ENCODE peak calls at places on chromosomes 6 and 20, in four cellular contexts. One of them, this sample, is unnamed.

GRCh38 chr20:46013826-46014516 is 5.3 kb downstream of the MMP9 start:
- DNase-seq in GM12878: no peak
- DNase-seq in SK-N-SH: peak; percentile 84
- DNase-seq in HCT116: peak; percentile 56
- DNase-seq in this sample: no peak

GRCh38 chr20:1568166-1568490 is 10.6 kb upstream of the SIRPD start:
- DNase-seq in GM12878: no peak
- DNase-seq in SK-N-SH: no peak
- DNase-seq in HCT116: no peak
- DNase-seq in this sample: no peak

GRCh38 chr6:35044145-35044745 is 96.9 kb downstream of the TCP11 start:
- DNase-seq in GM12878: no peak
- DNase-seq in SK-N-SH: no peak
- DNase-seq in HCT116: no peak
- DNase-seq in this sample: peak; percentile 57

GRCh38 chr20:24095753-24096152 is 107.2 kb upstream of the GGTLC1 start:
- DNase-seq in GM12878: no peak
- DNase-seq in SK-N-SH: no peak
- DNase-seq in HCT116: no peak
- DNase-seq in this sample: no peak

GRCh38 chr6:19833947-19834346 is 3.2 kb upstream of the ID4 start:
- DNase-seq in GM12878: no peak
- DNase-seq in SK-N-SH: no peak
- DNase-seq in HCT116: no peak
- DNase-seq in this sample: no peak

GRCh38 chr20:37970856-37971245 is 62.4 kb downstream of the TTI1 start:
- DNase-seq in GM12878: no peak
- DNase-seq in SK-N-SH: no peak
- DNase-seq in HCT116: no peak
- DNase-seq in this sample: no peak

GRCh38 chr6:31701666-31702420 is 1.3 kb downstream of the ABHD16A start:
- DNase-seq in GM12878: no peak
- DNase-seq in SK-N-SH: peak; percentile 60
- DNase-seq in HCT116: no peak
- DNase-seq in this sample: no peak

GRCh38 chr6:113172531-113172966 is 684.6 kb upstream of the MARCKS start:
- DNase-seq in GM12878: no peak
- DNase-seq in SK-N-SH: peak; percentile 10
- DNase-seq in HCT116: no peak
- DNase-seq in this sample: no peak

GRCh38 chr6:30926644-30927043 is 5.3 kb downstream of the SFTA2 start:
- DNase-seq in GM12878: no peak
- DNase-seq in SK-N-SH: no peak
- DNase-seq in HCT116: no peak
- DNase-seq in this sample: no peak

GRCh38 chr6:7631466-7631865 is 41.5 kb downstream of the SNRNP48 start:
- DNase-seq in GM12878: no peak
- DNase-seq in SK-N-SH: no peak
- DNase-seq in HCT116: no peak
- DNase-seq in this sample: no peak
- TF ChIP-seq YY1 in GM12878: no peak
- TF ChIP-seq YY1 in SK-N-SH: no peak
- TF ChIP-seq YY1 in HCT116: no peak
- TF ChIP-seq YY1 in this sample: no peak

DNA sequence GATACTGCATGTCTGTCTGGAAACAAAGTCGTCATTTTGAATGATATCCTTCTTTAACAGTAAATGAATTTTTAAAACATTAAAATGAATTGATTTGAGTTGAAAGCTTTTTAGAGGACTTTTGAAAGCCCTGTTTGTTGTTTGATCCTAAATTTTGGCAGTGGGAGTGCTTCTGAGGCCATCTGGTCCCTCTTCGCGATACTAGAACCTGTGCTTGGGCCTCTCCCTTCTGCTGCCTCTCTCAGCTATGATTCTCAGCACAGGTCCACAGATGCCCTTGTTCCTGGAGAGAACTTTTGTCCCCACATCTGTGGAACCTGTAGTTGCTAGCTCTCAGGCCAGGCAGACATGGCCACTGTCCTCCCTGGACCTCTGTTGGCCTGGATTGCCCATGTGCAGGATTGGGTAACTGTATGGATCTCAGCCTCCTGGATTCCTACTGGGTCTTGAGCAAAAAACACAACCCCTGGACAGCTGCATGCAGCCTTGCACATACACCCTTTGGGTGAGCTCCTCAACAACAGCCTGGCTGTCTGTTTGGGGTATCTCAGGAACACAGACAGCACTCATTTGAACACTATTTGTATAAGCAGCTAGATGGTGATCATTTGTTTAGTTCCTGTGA is 21.9 kb downstream of the UST start:
- DNase-seq in GM12878: no peak
- DNase-seq in SK-N-SH: no peak
- DNase-seq in HCT116: no peak
- DNase-seq in this sample: no peak
- H3K9ac ChIP-seq in GM12878: no peak overlapping the region
- H3K9ac ChIP-seq in SK-N-SH: no peak overlapping the region
- H3K9ac ChIP-seq in HCT116: no peak overlapping the region
- H3K9ac ChIP-seq in this sample: no peak overlapping the region

DNA sequence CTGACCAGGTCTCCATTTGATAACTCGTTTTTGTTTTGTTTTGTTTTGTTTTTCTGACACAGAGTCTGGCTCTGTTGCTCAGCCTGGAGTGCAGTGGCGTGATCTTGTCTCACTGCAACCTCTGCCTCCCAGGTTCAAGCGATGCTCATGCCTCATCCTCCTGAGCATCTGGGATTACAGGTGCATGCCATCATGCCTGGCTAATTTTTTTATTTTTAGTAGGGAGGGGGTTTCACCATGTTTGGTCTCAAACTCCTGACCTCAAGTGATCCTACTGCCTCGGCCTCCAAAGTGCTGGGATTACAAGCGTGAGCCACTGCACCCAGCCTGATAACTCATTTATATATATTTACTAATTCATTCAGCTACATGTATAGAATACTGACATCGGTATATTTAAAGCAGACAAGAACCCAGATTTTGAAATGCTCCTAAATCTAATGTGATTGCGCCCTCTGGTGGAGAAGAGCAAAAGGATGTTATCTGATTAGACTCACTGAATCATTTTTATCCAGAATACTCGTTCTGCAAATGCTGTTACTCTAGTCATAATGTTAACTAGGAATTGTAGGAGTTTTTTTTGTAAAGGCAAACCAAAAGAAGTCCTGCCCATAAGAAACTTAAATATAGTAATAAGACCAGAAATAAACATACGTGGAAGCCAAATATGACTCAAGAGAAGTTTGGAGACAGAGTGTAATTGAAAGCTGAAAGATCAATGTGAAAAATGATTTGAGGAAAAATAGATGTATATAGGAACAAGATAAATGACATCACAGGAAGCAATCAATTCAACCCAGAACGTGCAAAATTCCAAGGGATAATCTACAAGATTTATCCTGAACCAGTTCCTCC is 5.3 kb upstream of the COL12A1 start:
- DNase-seq in GM12878: no peak
- DNase-seq in SK-N-SH: peak; percentile 44
- DNase-seq in HCT116: no peak
- DNase-seq in this sample: no peak
- TF ChIP-seq YY1 in GM12878: no peak
- TF ChIP-seq YY1 in SK-N-SH: no peak
- TF ChIP-seq YY1 in HCT116: no peak
- TF ChIP-seq YY1 in this sample: no peak

GRCh38 chr6:74505391-74505790 is 700.5 kb downstream of the COL12A1 start:
- DNase-seq in GM12878: no peak
- DNase-seq in SK-N-SH: no peak
- DNase-seq in HCT116: no peak
- DNase-seq in this sample: no peak

GRCh38 chr6:74507649-74508048 is 698.2 kb downstream of the COL12A1 start:
- DNase-seq in GM12878: no peak
- DNase-seq in SK-N-SH: no peak
- DNase-seq in HCT116: no peak
- DNase-seq in this sample: no peak

GRCh38 chr6:74504941-74505340 is 700.9 kb downstream of the COL12A1 start:
- DNase-seq in GM12878: no peak
- DNase-seq in SK-N-SH: no peak
- DNase-seq in HCT116: no peak
- DNase-seq in this sample: no peak

DNA sequence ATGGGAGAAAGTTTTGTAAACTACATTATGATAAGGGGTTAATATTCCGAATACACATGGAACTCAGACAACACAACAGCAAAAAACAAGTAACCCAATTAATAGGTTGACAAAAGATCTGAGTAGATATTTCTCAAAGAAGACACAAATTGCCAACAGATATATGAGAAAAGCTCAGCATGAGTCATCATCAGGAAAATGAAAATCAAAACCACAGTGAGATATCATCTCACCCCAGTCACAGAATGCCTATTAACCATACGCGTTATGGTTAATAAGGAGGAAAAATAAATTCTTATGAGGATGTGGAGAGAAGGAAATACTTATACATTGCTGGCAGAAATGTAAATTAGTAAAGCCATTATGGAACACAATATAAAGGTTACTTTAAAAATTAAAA is 695.0 kb downstream of the COL12A1 start:
- DNase-seq in GM12878: no peak
- DNase-seq in SK-N-SH: no peak
- DNase-seq in HCT116: no peak
- DNase-seq in this sample: no peak
- H3K9ac ChIP-seq in GM12878: no peak overlapping the region
- H3K9ac ChIP-seq in SK-N-SH: no peak overlapping the region
- H3K9ac ChIP-seq in HCT116: no peak overlapping the region
- H3K9ac ChIP-seq in this sample: no peak overlapping the region

GRCh38 chr6:55960344-55960743 is 85.0 kb upstream of the BMP5 start:
- DNase-seq in GM12878: no peak
- DNase-seq in SK-N-SH: no peak
- DNase-seq in HCT116: no peak
- DNase-seq in this sample: no peak

GRCh38 chr6:55964136-55964535 is 88.7 kb upstream of the BMP5 start:
- DNase-seq in GM12878: no peak
- DNase-seq in SK-N-SH: no peak
- DNase-seq in HCT116: no peak
- DNase-seq in this sample: no peak

GRCh38 chr6:55957961-55958422 is 82.6 kb upstream of the BMP5 start:
- DNase-seq in GM12878: no peak
- DNase-seq in SK-N-SH: no peak
- DNase-seq in HCT116: no peak
- DNase-seq in this sample: no peak

GRCh38 chr6:55958790-55959189 is 83.4 kb upstream of the BMP5 start:
- DNase-seq in GM12878: no peak
- DNase-seq in SK-N-SH: peak; percentile 17
- DNase-seq in HCT116: no peak
- DNase-seq in this sample: no peak

GRCh38 chr6:55963301-55963700 is 87.9 kb upstream of the BMP5 start:
- DNase-seq in GM12878: no peak
- DNase-seq in SK-N-SH: no peak
- DNase-seq in HCT116: peak; percentile 18
- DNase-seq in this sample: no peak
- TF ChIP-seq YY1 in GM12878: no peak
- TF ChIP-seq YY1 in SK-N-SH: no peak
- TF ChIP-seq YY1 in HCT116: no peak
- TF ChIP-seq YY1 in this sample: no peak

GRCh38 chr6:11231564-11232176 is 798 bp downstream of the NEDD9 start:
- DNase-seq in GM12878: no peak
- DNase-seq in SK-N-SH: no peak
- DNase-seq in HCT116: no peak
- DNase-seq in this sample: no peak

GRCh38 chr6:11235062-11235461 is 2.6 kb upstream of the NEDD9 start:
- DNase-seq in GM12878: no peak
- DNase-seq in SK-N-SH: no peak
- DNase-seq in HCT116: no peak
- DNase-seq in this sample: no peak

GRCh38 chr6:11232177-11232967 is at the start of gene NEDD9:
- DNase-seq in GM12878: peak; percentile 86
- DNase-seq in SK-N-SH: peak; percentile 90
- DNase-seq in HCT116: peak; percentile 80
- DNase-seq in this sample: peak; percentile 84

GRCh38 chr6:11233936-11234573 is 1.6 kb upstream of the NEDD9 start:
- DNase-seq in GM12878: no peak
- DNase-seq in SK-N-SH: no peak
- DNase-seq in HCT116: no peak
- DNase-seq in this sample: no peak

DNA sequence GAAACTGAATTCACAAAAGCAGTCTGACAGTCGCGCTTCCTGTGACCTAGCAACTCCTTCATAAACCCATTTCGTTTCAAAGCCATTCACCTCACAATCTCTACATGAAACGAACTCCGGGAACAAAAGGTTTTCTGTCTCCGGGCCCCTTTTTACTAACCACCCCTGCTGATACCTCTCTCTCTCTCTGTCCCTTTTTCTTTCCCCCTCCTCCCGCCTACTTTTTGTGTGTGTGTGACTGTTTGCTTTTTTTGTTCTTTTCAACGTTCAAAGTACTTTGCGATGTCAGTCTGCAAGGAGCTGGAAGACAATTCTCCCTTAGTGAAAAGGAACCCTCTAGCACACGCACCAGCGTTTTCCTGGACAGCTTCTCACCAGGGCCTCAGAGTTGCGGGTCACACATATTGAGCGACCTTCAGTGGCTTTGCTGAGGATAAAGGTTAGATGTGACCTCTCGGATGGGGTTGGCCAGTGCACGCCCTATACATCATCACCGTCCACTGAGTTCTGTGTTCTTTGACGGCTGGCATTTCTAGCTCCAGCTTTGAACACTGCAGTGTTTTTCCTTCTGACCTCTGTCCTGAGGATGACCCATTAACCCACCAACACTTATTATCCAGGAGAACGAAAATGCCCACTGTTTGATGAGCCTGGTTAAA is 629 bp upstream of the NEDD9 start:
- DNase-seq in GM12878: no peak
- DNase-seq in SK-N-SH: no peak
- DNase-seq in HCT116: no peak
- DNase-seq in this sample: no peak
- H3K9ac ChIP-seq in GM12878: peak overlapping the region; percentile 59
- H3K9ac ChIP-seq in SK-N-SH: peak overlapping the region; percentile 79
- H3K9ac ChIP-seq in HCT116: peak overlapping the region; percentile 19
- H3K9ac ChIP-seq in this sample: no peak overlapping the region

GRCh38 chr20:3051385-3052019 is 5.7 kb downstream of the MRPS26 start:
- DNase-seq in GM12878: no peak
- DNase-seq in SK-N-SH: no peak
- DNase-seq in HCT116: no peak
- DNase-seq in this sample: no peak
- TF ChIP-seq YY1 in GM12878: no peak
- TF ChIP-seq YY1 in SK-N-SH: no peak
- TF ChIP-seq YY1 in HCT116: no peak
- TF ChIP-seq YY1 in this sample: no peak